ENCODE peak calls at places on chromosomes 3 and 15, in ten cellular contexts. M, R, H, V, W, J, Q, P, Y and K are unnamed samples.

GRCh38 chr3:23819599-23820360 is 14.0 kb downstream of the UBE2E1 start:
- DNase-seq in M (no peak), R (no peak), H (no peak), V (no peak), W (no peak), J (no peak), Q (no peak), P (no peak), Y (peak), K (no peak)

GRCh38 chr3:102353804-102354203 is 81.0 kb upstream of the ZPLD1 start:
- DNase-seq in M (no peak), R (no peak), H (no peak), V (no peak), W (no peak), J (no peak), Q (no peak), P (no peak), Y (no peak), K (no peak)

GRCh38 chr3:14425574-14426304 is 23.3 kb downstream of the SLC6A6 start:
- DNase-seq in M (no peak), R (no peak), H (no peak), V (no peak), W (no peak), J (no peak), Q (no peak), P (peak), Y (peak), K (no peak)

GRCh38 chr3:186979837-186980236 is 49.5 kb downstream of the ST6GAL1 start:
- DNase-seq in M (no peak), R (no peak), H (no peak), V (no peak), W (no peak), J (no peak), Q (no peak), P (no peak), Y (no peak), K (no peak)

GRCh38 chr3:69888946-69889315 is 110.6 kb upstream of the SAMMSON start:
- DNase-seq in M (no peak), R (no peak), H (no peak), V (no peak), W (no peak), J (no peak), Q (no peak), P (no peak), Y (no peak), K (no peak)

GRCh38 chr15:32096867-32097266 is 66.6 kb downstream of the CHRNA7 start:
- DNase-seq in M (no peak), R (no peak), H (no peak), V (no peak), W (no peak), J (no peak), Q (no peak), P (no peak), Y (no peak), K (no peak)

GRCh38 chr3:42698911-42699230 is 3.7 kb downstream of the HHATL start:
- DNase-seq in M (no peak), R (no peak), H (no peak), V (no peak), W (no peak), J (no peak), Q (no peak), P (no peak), Y (peak), K (no peak)

GRCh38 chr15:34987182-34987488 is 952 bp downstream of the ZNF770 start:
- DNase-seq in M (no peak), R (peak), H (peak), V (no peak), W (no peak), J (no peak), Q (no peak), P (no peak), Y (no peak), K (no peak)

GRCh38 chr3:51970606-51971300 is 3.1 kb downstream of the ABHD14B start:
- DNase-seq in M (no peak), R (no peak), H (no peak), V (no peak), W (no peak), J (no peak), Q (no peak), P (no peak), Y (no peak), K (no peak)

GRCh38 chr15:74913041-74913440 is 6.4 kb upstream of the FAM219B start:
- DNase-seq in M (no peak), R (no peak), H (no peak), V (no peak), W (no peak), J (peak), Q (no peak), P (no peak), Y (no peak), K (no peak)

GRCh38 chr3:61861410-61861809 is 300.0 kb downstream of the PTPRG start:
- DNase-seq in M (no peak), R (no peak), H (no peak), V (no peak), W (no peak), J (no peak), Q (no peak), P (no peak), Y (no peak), K (no peak)

GRCh38 chr3:114892117-114892870 is 254.8 kb downstream of the ZBTB20 start:
- DNase-seq in M (no peak), R (no peak), H (no peak), V (no peak), W (no peak), J (no peak), Q (no peak), P (no peak), Y (no peak), K (peak)

GRCh38 chr3:45554001-45554691 is 40.4 kb upstream of the LIMD1 start:
- DNase-seq in M (peak), R (peak), H (no peak), V (no peak), W (no peak), J (peak), Q (no peak), P (no peak), Y (peak), K (no peak)

GRCh38 chr3:41688595-41689380 is 273.1 kb downstream of the ULK4 start:
- DNase-seq in M (peak), R (no peak), H (no peak), V (no peak), W (no peak), J (peak), Q (no peak), P (no peak), Y (no peak), K (no peak)

GRCh38 chr3:144380832-144381231 is 409.2 kb downstream of the DIPK2A start:
- DNase-seq in M (no peak), R (no peak), H (no peak), V (no peak), W (no peak), J (no peak), Q (no peak), P (no peak), Y (no peak), K (peak)

GRCh38 chr3:59925946-59926345 is 876.1 kb upstream of the CFAP20DC start:
- DNase-seq in M (no peak), R (no peak), H (no peak), V (no peak), W (no peak), J (no peak), Q (no peak), P (no peak), Y (no peak), K (no peak)

GRCh38 chr3:100532411-100532810 is 40.0 kb downstream of the TMEM45A start:
- DNase-seq in M (no peak), R (no peak), H (no peak), V (no peak), W (no peak), J (no peak), Q (no peak), P (no peak), Y (no peak), K (peak)

GRCh38 chr3:33810545-33810944 is 12.1 kb downstream of the PDCD6IP start:
- DNase-seq in M (no peak), R (no peak), H (no peak), V (no peak), W (no peak), J (no peak), Q (no peak), P (no peak), Y (no peak), K (no peak)

GRCh38 chr15:43279496-43279895 is 12.8 kb upstream of the TGM5 start:
- DNase-seq in M (no peak), R (no peak), H (no peak), V (no peak), W (no peak), J (no peak), Q (no peak), P (no peak), Y (no peak), K (no peak)

GRCh38 chr3:179563298-179563934 is 690 bp downstream of the ACTL6A start:
- DNase-seq in M (peak), R (peak), H (peak), V (peak), W (peak), J (peak), Q (peak), P (peak), Y (peak), K (peak)

GRCh38 chr3:72996121-72996472 is 514 bp upstream of the PPP4R2 start:
- DNase-seq in M (no peak), R (no peak), H (no peak), V (no peak), W (no peak), J (no peak), Q (no peak), P (peak), Y (no peak), K (no peak)

GRCh38 chr15:99590913-99591646 is 25.3 kb downstream of the MEF2A start:
- DNase-seq in M (no peak), R (no peak), H (no peak), V (no peak), W (no peak), J (no peak), Q (no peak), P (no peak), Y (no peak), K (no peak)

GRCh38 chr15:68417897-68418296 is 14.1 kb downstream of the ITGA11 start:
- DNase-seq in M (peak), R (no peak), H (no peak), V (no peak), W (no peak), J (no peak), Q (no peak), P (no peak), Y (no peak), K (no peak)

GRCh38 chr3:129033619-129034321 is 26.8 kb upstream of the GP9 start:
- DNase-seq in M (no peak), R (no peak), H (no peak), V (no peak), W (no peak), J (no peak), Q (no peak), P (no peak), Y (no peak), K (no peak)

GRCh38 chr15:69661871-69662667 is 209.5 kb downstream of the RPLP1 start:
- DNase-seq in M (no peak), R (no peak), H (no peak), V (no peak), W (no peak), J (no peak), Q (no peak), P (no peak), Y (no peak), K (no peak)

GRCh38 chr3:168091961-168092360 is 3.8 kb downstream of the GOLIM4 start:
- DNase-seq in M (no peak), R (no peak), H (no peak), V (no peak), W (no peak), J (no peak), Q (no peak), P (no peak), Y (no peak), K (peak)

GRCh38 chr15:77826006-77826695 is 193.4 kb upstream of the LINGO1 start:
- DNase-seq in M (no peak), R (no peak), H (no peak), V (no peak), W (no peak), J (no peak), Q (no peak), P (no peak), Y (no peak), K (no peak)

GRCh38 chr3:37071921-37072320 is 78.6 kb downstream of the MLH1 start:
- DNase-seq in M (peak), R (no peak), H (no peak), V (no peak), W (no peak), J (peak), Q (no peak), P (no peak), Y (no peak), K (no peak)

GRCh38 chr15:71530116-71530515 is 280.2 kb upstream of the NR2E3 start:
- DNase-seq in M (no peak), R (peak), H (no peak), V (no peak), W (no peak), J (no peak), Q (no peak), P (no peak), Y (no peak), K (no peak)

GRCh38 chr15:39332846-39333245 is 248.0 kb upstream of the THBS1 start:
- DNase-seq in M (no peak), R (peak), H (no peak), V (no peak), W (no peak), J (no peak), Q (no peak), P (no peak), Y (no peak), K (no peak)

GRCh38 chr3:187368251-187368733 is at the start of gene RTP4:
- DNase-seq in M (peak), R (peak), H (peak), V (no peak), W (peak), J (peak), Q (peak), P (peak), Y (peak), K (no peak)

GRCh38 chr3:169528289-169528688 is 135.2 kb downstream of the MECOM start:
- DNase-seq in M (peak), R (no peak), H (no peak), V (no peak), W (no peak), J (peak), Q (no peak), P (no peak), Y (no peak), K (no peak)

GRCh38 chr3:128197855-128198254 is 44.6 kb downstream of the EEFSEC start:
- DNase-seq in M (no peak), R (no peak), H (no peak), V (no peak), W (no peak), J (no peak), Q (no peak), P (no peak), Y (no peak), K (no peak)

GRCh38 chr3:46986055-46986730 is 6.7 kb downstream of the NBEAL2 start:
- DNase-seq in M (no peak), R (no peak), H (no peak), V (no peak), W (no peak), J (no peak), Q (no peak), P (no peak), Y (no peak), K (no peak)

GRCh38 chr15:64667736-64668161 is 107.6 kb downstream of the RBPMS2 start:
- DNase-seq in M (peak), R (peak), H (peak), V (no peak), W (peak), J (peak), Q (no peak), P (no peak), Y (no peak), K (no peak)

GRCh38 chr3:165617134-165617533 is 220.1 kb downstream of the BCHE start:
- DNase-seq in M (no peak), R (no peak), H (no peak), V (no peak), W (no peak), J (no peak), Q (no peak), P (no peak), Y (no peak), K (no peak)

GRCh38 chr15:89198934-89199333 is 22.4 kb downstream of the RLBP1 start:
- DNase-seq in M (no peak), R (no peak), H (no peak), V (no peak), W (no peak), J (no peak), Q (no peak), P (no peak), Y (no peak), K (no peak)

GRCh38 chr3:184176377-184177330 is 2.0 kb downstream of the AP2M1 start:
- DNase-seq in M (peak), R (peak), H (peak), V (peak), W (peak), J (peak), Q (no peak), P (no peak), Y (no peak), K (no peak)